ENCODE peak calls at places on chromosomes 4 and X, in five cellular contexts. N, O, V, P and U are unnamed samples.

GRCh38 chrX:45806410-45807121 is 605.9 kb upstream of the DIPK2B start:
- DNase-seq in O (peak), V (no peak), P (no peak), N (no peak), U (no peak)

GRCh38 chr4:151955721-151956340 is 195.0 kb upstream of the GATB start:
- DNase-seq in V (no peak), N (no peak), O (no peak), P (no peak), U (no peak)

GRCh38 chrX:78997870-78998558 is 52.8 kb downstream of the P2RY10 start:
- DNase-seq in N (no peak), P (no peak), O (no peak), V (no peak), U (no peak)

GRCh38 chr4:73998040-73999011 is at the start of gene CXCL5:
- DNase-seq in P (peak), N (no peak), V (no peak), O (peak), U (no peak)

GRCh38 chr4:76607266-76607799 is 172.3 kb downstream of the SHROOM3 start:
- DNase-seq in O (no peak), V (no peak), P (no peak), N (no peak), U (no peak)

GRCh38 chr4:80336582-80336981 is 1.1 kb downstream of the CFAP299 start:
- DNase-seq in P (peak), V (peak), N (no peak), O (peak), U (no peak)

GRCh38 chrX:54452920-54453319 is 12.7 kb downstream of the TSR2 start:
- DNase-seq in O (no peak), N (no peak), V (no peak), P (peak), U (no peak)

GRCh38 chrX:56569378-56570061 is 6.1 kb downstream of the UBQLN2 start:
- DNase-seq in P (no peak), O (no peak), V (peak), N (no peak), U (no peak)

GRCh38 chr4:71564775-71565174 is 219.1 kb downstream of the GC start:
- DNase-seq in P (no peak), O (no peak), V (no peak), N (no peak), U (no peak)

GRCh38 chr4:118124977-118125376 is 90.7 kb downstream of the NDST3 start:
- DNase-seq in P (no peak), O (no peak), V (no peak), N (no peak), U (no peak)

GRCh38 chr4:174210952-174211490 is 72.4 kb downstream of the FBXO8 start:
- DNase-seq in N (no peak), O (peak), P (no peak), V (no peak), U (no peak)

GRCh38 chr4:122709236-122709635 is 23.3 kb upstream of the BBS12 start:
- DNase-seq in N (no peak), V (no peak), O (no peak), P (no peak), U (no peak)

GRCh38 chr4:147768113-147768512 is 36.2 kb downstream of the ARHGAP10 start:
- DNase-seq in V (no peak), N (no peak), P (peak), O (peak), U (no peak)

GRCh38 chrX:9940397-9940796 is 26.8 kb upstream of the CLDN34 start:
- DNase-seq in N (no peak), P (no peak), O (peak), V (no peak), U (no peak)

GRCh38 chr4:173538903-173539445 is 8.9 kb upstream of the HAND2 start:
- DNase-seq in P (no peak), N (no peak), V (no peak), O (no peak), U (no peak)

GRCh38 chrX:106898462-106898861 is 4.7 kb downstream of the RIPPLY1 start:
- DNase-seq in N (no peak), O (peak), P (peak), V (no peak), U (no peak)

GRCh38 chr4:181611033-181611711 is 632.0 kb upstream of the TENM3 start:
- DNase-seq in O (no peak), V (no peak), P (no peak), N (no peak), U (no peak)

GRCh38 chr4:8041868-8042267 is 102.2 kb upstream of the AFAP1 start:
- DNase-seq in P (no peak), O (no peak), N (no peak), V (no peak), U (no peak)

GRCh38 chrX:71622347-71623104 is 4.2 kb upstream of the CXCR3 start:
- DNase-seq in N (no peak), P (peak), O (peak), V (peak), U (no peak)

GRCh38 chrX:11770320-11770719 is 12.3 kb downstream of the MSL3 start:
- DNase-seq in P (peak), O (peak), V (peak), N (no peak), U (no peak)

GRCh38 chrX:9919632-9920172 is 47.5 kb upstream of the CLDN34 start:
- DNase-seq in O (peak), N (no peak), P (no peak), V (no peak), U (no peak)

GRCh38 chr4:44186096-44186849 is 262.3 kb downstream of the KCTD8 start:
- DNase-seq in N (no peak), O (no peak), P (no peak), V (no peak), U (no peak)

GRCh38 chr4:167114416-167114971 is 119.8 kb downstream of the SPOCK3 start:
- DNase-seq in P (no peak), N (no peak), O (peak), V (no peak), U (no peak)

GRCh38 chr4:91233164-91233563 is 1070.6 kb upstream of the GRID2 start:
- DNase-seq in V (no peak), P (no peak), N (no peak), O (no peak), U (no peak)

GRCh38 chr4:72110886-72111285 is 79.1 kb downstream of the NPFFR2 start:
- DNase-seq in N (no peak), V (no peak), O (peak), P (no peak), U (no peak)

GRCh38 chr4:112173593-112174559 is 28.6 kb downstream of the FAM241A start:
- DNase-seq in V (no peak), P (no peak), O (peak), N (no peak), U (no peak)

GRCh38 chr4:144647095-144647959 is 1.4 kb downstream of the HHIP start:
- DNase-seq in O (no peak), P (peak), N (no peak), V (no peak), U (no peak)

GRCh38 chr4:81472249-81473085 is 760 bp upstream of the RASGEF1B start:
- DNase-seq in P (peak), O (no peak), V (no peak), N (peak), U (no peak)

GRCh38 chrX:149286940-149287349 is 218.2 kb downstream of the IDS start:
- DNase-seq in O (peak), N (no peak), P (peak), V (peak), U (no peak)
- TF ChIP-seq CTCF in O (peak), N (peak), P (peak), V (peak), U (peak)

DNA sequence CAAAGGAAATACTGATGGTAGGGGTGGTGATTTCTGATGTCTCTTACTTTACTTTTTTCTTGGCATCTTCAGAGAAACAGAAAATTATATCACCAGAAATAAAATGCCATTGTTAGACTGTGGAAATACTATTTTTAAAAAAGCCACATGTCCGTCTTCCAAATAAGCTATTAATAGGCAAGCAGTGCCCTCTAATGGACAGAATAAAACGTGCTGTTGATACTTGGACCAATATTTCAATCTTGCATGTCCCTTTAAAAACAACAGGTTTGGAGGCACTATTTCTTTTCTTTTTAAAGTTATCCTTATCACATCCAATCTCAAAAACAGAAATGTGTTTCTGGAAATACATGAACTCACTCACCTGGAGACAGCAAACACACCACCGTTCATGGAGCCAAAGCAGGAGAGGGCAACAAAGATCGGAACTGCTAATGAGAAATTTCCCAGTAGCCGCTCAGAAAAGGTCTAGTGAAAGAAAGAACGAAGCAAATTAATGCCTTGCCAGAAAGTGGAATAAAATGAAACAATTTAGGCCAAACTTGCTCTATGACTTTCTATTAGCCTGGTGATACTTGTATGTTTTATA is 59.2 kb downstream of the SLC7A11 start:
- DNase-seq in P (peak), V (no peak), N (no peak), O (peak), U (no peak)
- TF ChIP-seq CTCF in P (peak), V (peak), N (peak), O (peak), U (peak)

GRCh38 chr4:85474818-85475630 is at the start of gene ARHGAP24:
- DNase-seq in P (peak), O (peak), N (peak), V (peak), U (no peak)
- TF ChIP-seq CTCF in P (no peak), O (peak), N (no peak), V (no peak), U (no peak)

DNA sequence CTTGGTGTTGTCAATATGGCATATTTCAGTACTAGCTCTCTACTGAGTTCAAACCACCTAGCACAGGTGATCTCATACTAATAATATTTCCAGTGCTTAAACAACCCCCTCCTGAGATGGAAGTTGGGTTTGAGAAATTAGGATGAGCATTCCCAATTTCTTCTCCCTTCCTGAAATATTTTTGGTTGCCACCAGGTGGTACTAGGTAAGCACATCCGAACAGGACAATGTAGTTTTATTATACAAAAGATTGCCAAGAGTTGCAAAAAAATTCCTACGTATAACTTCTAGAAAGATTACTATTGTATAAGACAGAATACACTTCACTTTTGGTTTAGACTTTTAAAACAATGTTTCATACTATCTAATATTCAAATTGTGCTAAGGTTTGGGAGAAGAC is 484.5 kb downstream of the PACRGL start:
- DNase-seq in V (no peak), O (no peak), N (no peak), P (no peak), U (no peak)
- TF ChIP-seq CTCF in V (peak), O (no peak), N (no peak), P (no peak), U (no peak)

GRCh38 chrX:138711399-138712347 is at the start of gene FGF13:
- DNase-seq in V (peak), O (peak), P (no peak), N (peak), U (no peak)

GRCh38 chrX:138709886-138710285 is 1.6 kb downstream of the FGF13 start:
- DNase-seq in V (no peak), N (no peak), P (no peak), O (no peak), U (no peak)

GRCh38 chrX:138710311-138710791 is 1.2 kb downstream of the FGF13 start:
- DNase-seq in V (peak), N (peak), O (no peak), P (no peak), U (peak)

GRCh38 chrX:138708268-138708667 is 3.2 kb downstream of the FGF13 start:
- DNase-seq in O (no peak), V (no peak), P (no peak), N (no peak), U (no peak)

DNA sequence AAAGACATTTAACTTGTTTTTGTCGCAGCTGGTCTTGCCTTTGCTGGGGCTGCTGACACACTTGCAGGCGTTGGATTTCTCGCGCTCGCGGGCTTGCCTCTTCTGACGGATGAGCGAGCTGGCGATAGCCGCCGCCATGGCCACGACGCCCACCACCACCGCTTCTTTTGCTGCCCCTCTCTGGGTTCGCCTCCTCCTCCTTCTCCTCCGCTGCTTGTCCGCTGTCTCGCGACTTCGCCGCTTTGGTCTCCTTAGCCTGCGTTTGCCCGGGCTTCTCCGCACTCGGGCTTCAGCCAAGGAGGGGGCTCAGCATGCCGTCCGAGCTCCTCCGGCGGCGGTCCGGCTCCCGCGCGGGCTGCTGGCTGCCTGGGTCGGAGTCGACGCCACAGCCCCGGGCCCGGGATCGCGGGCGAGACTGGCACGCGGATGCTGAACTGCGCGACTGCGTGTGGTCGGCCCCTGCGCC is 618 bp downstream of the FGF13 start:
- DNase-seq in V (peak), P (no peak), N (peak), O (no peak), U (no peak)
- TF ChIP-seq CTCF in V (no peak), P (no peak), N (no peak), O (no peak), U (no peak)

DNA sequence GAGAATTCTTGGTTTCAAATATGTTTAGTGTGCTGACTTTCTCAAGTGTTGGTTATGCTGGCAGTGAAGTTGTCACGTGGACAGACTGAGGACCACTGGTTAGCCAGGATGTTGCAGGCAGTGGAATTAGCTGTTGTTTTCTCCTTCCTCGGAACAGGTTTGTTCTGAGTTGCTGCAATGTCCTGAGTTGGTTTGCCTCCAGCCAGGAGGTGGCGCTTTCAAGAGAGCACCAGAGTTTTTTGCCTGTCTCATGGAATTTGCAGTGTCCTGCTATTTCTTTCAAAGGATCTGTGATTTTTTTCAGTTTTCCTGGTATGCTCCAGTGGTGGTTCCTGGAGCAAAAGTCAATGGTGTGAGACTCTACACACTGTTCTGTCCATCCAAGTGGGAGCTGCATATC is 158.1 kb upstream of the CXorf66 start:
- DNase-seq in N (no peak), V (peak), O (peak), P (no peak), U (no peak)
- TF ChIP-seq CTCF in N (no peak), V (peak), O (peak), P (no peak), U (no peak)

GRCh38 chrX:32778965-32779364 is 432.4 kb downstream of the DMD start:
- DNase-seq in V (no peak), N (no peak), P (no peak), O (peak), U (no peak)

GRCh38 chrX:32774966-32775365 is 436.4 kb downstream of the DMD start:
- DNase-seq in O (no peak), V (no peak), N (no peak), P (no peak), U (no peak)

GRCh38 chrX:32780109-32780508 is 431.2 kb downstream of the DMD start:
- DNase-seq in N (no peak), O (no peak), V (no peak), P (no peak), U (no peak)
- TF ChIP-seq CTCF in N (no peak), O (no peak), V (no peak), P (no peak), U (no peak)

GRCh38 chr4:39181520-39181904 is 817 bp upstream of the WDR19 start:
- DNase-seq in O (no peak), P (no peak), V (no peak), N (no peak), U (no peak)

GRCh38 chr4:39179681-39180080 is 2.6 kb upstream of the WDR19 start:
- DNase-seq in V (no peak), N (no peak), O (no peak), P (no peak), U (no peak)

GRCh38 chr4:39178706-39179105 is 3.6 kb upstream of the WDR19 start:
- DNase-seq in O (no peak), V (no peak), P (no peak), N (no peak), U (no peak)

DNA sequence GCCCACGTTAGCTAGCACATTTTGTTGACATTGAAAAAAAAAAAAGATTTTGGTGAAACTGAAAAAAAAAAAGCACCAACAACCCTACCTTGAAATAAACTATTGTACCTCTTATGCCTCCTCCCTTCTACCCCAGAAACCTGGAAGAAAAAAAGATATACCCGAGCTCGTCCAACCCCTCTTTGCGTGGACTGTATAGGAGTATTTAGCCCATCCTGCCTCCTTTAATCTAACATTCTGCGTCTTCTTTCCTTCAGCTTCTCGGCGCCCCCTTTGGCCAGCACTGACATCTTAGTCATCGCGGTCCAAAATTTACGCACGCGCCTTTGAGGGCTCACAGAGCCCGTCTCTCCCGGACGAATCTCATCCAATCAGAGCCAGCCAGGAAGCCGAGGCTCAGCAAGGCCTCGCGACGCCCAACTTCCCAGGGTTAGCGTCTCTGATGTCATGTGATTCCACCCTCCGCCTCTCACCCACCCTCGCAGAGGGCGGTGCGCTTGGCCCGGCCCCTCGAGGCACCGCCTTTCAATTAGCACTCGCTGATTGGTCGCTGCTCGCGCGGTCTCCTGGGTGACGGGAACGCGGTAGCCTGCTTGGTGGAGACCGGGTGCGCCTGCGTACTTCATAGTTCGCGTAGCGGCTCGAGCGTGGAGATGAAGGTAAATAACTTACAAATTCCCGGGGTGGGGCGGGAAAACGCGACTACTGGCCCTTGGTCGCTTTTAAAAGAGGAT is at the start of gene WDR19:
- DNase-seq in N (peak), O (peak), V (peak), P (peak), U (peak)
- TF ChIP-seq CTCF in N (no peak), O (peak), V (peak), P (peak), U (peak)

DNA sequence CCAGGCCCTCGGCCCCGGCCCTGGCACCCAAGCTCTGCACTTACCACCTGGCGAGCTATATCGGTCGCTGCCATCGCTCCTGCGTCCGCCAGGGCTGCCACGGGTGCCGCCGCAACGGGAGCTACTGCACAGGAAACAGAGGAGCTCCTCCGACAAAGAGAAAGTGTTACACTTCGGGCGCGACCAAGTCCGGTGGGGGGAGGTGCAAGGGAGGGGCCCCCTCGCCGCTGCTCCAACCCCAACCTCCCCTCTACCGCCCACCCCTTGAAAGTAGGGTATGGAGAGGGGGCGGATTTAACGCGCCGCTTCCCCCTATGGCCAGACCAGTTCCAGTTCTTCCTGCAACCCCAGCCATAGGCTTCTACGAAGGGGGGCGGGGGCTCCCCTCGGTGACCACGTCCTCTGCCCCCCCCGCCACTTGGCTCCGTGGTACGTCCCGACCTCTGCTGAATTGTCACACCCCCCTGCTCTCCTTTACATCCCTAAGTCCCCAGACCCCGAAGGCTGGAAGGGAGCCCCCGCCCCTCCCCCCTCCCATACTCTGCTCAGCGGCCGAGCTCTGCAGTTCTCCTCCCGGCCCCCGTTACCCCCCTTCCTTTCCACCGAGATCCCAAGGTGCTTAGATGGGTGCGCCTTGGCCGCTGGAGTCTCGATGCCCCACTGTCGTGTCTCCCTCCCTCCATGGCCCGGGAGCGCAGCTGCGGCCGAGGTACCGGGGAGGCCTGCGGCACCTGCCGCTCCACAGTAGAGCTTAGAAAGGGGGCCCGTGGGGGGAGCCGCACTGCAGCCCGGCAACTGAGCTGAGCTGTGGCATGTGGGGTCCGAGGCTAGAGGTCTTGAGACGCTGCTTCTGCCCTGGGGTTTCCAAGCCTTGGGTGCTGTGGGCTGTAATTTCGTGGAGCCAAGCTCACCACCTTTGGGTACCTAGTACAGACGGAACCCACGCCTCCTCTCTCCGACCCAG is at the start of gene SEPTIN6:
- DNase-seq in P (peak), O (peak), N (peak), V (peak), U (peak)
- TF ChIP-seq CTCF in P (no peak), O (no peak), N (no peak), V (no peak), U (peak)